ENCODE peak calls at places on chromosome 16, in four cellular contexts. E is mucosa of descending colon; H is tibial nerve; D is CD8-positive, alpha-beta T cell. G is an unnamed sample.
A peak's percentile ranks its signal among the peaks of the same experiment; 100 is the strongest.

GRCh38 chr16:374616-374926 is 4.2 kb upstream of the MRPL28 start:
- DNase-seq in D (no peak), H (no peak), E (no peak), G (no peak)

GRCh38 chr16:80467961-80468360 is 72.8 kb upstream of the DYNLRB2 start:
- DNase-seq in D (no peak), H (no peak), E (no peak), G (no peak)

GRCh38 chr16:67301080-67301757 is 21.9 kb downstream of the PLEKHG4 start:
- DNase-seq in E (peak; percentile 33), D (no peak), H (peak; percentile 60), G (no peak)

GRCh38 chr16:85018529-85019236 is 7.3 kb upstream of the ZDHHC7 start:
- DNase-seq in H (no peak), E (no peak), D (no peak), G (peak; percentile 56)

GRCh38 chr16:66608241-66609138 is 4.0 kb downstream of the CMTM3 start:
- DNase-seq in E (peak; percentile 94), H (peak; percentile 72), D (peak; percentile 84), G (peak; percentile 91)

GRCh38 chr16:11636172-11636721 is 32.0 kb upstream of the SNN start:
- DNase-seq in H (no peak), D (no peak), E (peak; percentile 72), G (peak; percentile 63)

GRCh38 chr16:4958510-4959111 is 481 bp downstream of the SEC14L5 start:
- DNase-seq in D (no peak), H (no peak), E (no peak), G (no peak)

GRCh38 chr16:89040861-89041570 is 52.6 kb upstream of the ACSF3 start:
- DNase-seq in D (no peak), H (no peak), E (no peak), G (no peak)

GRCh38 chr16:71562552-71562951 is 14.3 kb downstream of the TAT start:
- DNase-seq in D (no peak), E (no peak), H (no peak), G (no peak)

GRCh38 chr16:77499373-77500285 is 64.8 kb upstream of the ADAMTS18 start:
- DNase-seq in H (peak; percentile 15), D (no peak), E (peak; percentile 2), G (no peak)

GRCh38 chr16:78576941-78577340 is 477.5 kb downstream of the WWOX start:
- DNase-seq in H (no peak), D (no peak), E (no peak), G (no peak)

GRCh38 chr16:75477680-75478473 is 13.4 kb upstream of the TMEM170A start:
- DNase-seq in H (no peak), D (no peak), E (no peak), G (no peak)

GRCh38 chr16:67481561-67482259 is 753 bp upstream of the ATP6V0D1 start:
- DNase-seq in D (peak; percentile 45), H (no peak), E (peak; percentile 77), G (peak; percentile 57)

GRCh38 chr16:57366544-57367040 is 5.7 kb upstream of the CX3CL1 start:
- DNase-seq in D (no peak), H (no peak), E (no peak), G (no peak)

GRCh38 chr16:17213974-17214373 is 256.8 kb downstream of the XYLT1 start:
- DNase-seq in E (no peak), H (no peak), D (no peak), G (no peak)

GRCh38 chr16:17215306-17215705 is 255.5 kb downstream of the XYLT1 start:
- DNase-seq in D (no peak), E (no peak), H (no peak), G (no peak)

GRCh38 chr16:17213025-17213424 is 257.7 kb downstream of the XYLT1 start:
- DNase-seq in D (no peak), H (no peak), E (no peak), G (no peak)

GRCh38 chr16:17206712-17207111 is 264.0 kb downstream of the XYLT1 start:
- DNase-seq in H (no peak), D (no peak), E (no peak), G (no peak)

GRCh38 chr16:17211797-17212196 is 259.0 kb downstream of the XYLT1 start:
- DNase-seq in H (no peak), D (peak; percentile 38), E (peak; percentile 10), G (no peak)
- TF ChIP-seq CTCF in H (no peak), D (peak; percentile 48), E (no peak), G (no peak)

DNA sequence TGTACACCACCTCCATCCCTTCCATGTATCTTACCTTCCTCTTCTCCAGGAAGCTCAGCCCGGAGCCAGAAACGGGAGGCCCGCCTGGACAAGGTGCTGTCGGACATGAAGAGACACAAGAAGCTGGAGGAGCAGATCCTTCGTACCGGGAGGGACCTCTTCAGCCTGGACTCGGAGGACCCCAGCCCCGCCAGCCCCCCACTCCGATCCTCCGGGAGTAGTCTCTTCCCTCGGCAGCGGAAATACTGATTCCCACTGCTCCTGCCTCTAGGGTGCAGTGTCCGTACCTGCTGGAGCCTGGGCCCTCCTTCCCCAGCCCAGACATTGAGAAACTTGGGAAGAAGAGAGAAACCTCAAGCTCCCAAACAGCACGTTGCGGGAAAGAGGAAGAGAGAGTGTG is 756 bp upstream of the MVP start:
- DNase-seq in D (no peak), E (peak; percentile 68), H (no peak), G (no peak)
- TF ChIP-seq CTCF in D (no peak), E (peak; percentile 20), H (no peak), G (no peak)

GRCh38 chr16:2280461-2280860 is 12.5 kb upstream of the RNPS1 start:
- DNase-seq in H (no peak), E (no peak), D (no peak), G (no peak)

GRCh38 chr16:2276501-2277195 is 8.7 kb upstream of the RNPS1 start:
- DNase-seq in D (no peak), H (no peak), E (no peak), G (no peak)

GRCh38 chr16:2278956-2279800 is 11.3 kb upstream of the RNPS1 start:
- DNase-seq in H (no peak), D (no peak), E (no peak), G (no peak)

GRCh38 chr16:2277466-2278271 is 9.7 kb upstream of the RNPS1 start:
- DNase-seq in D (no peak), E (no peak), H (no peak), G (no peak)

DNA sequence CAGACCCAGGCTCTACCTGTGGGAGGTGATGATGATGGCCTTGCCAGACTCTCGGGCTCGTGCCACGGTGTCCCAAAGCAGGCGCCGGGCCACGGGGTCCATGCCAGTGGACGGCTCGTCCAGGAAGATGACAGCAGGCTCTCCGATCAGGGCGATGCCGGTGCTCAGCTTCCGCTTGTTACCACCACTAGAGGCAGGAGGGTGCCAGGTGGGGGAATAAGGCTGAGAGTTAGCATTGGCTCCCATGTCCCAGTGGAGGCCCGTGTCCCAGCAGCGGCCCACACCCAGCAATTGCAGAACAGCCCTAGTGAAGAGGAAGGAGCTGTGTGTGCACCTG is 10.3 kb upstream of the RNPS1 start:
- DNase-seq in D (no peak), E (no peak), H (no peak), G (no peak)
- TF ChIP-seq CTCF in D (no peak), E (no peak), H (no peak), G (no peak)

GRCh38 chr16:28596115-28596630 is 677 bp downstream of the SULT1A2 start:
- DNase-seq in D (no peak), E (no peak), H (no peak), G (no peak)
- TF ChIP-seq CTCF in D (no peak), E (no peak), H (no peak), G (no peak)

DNA sequence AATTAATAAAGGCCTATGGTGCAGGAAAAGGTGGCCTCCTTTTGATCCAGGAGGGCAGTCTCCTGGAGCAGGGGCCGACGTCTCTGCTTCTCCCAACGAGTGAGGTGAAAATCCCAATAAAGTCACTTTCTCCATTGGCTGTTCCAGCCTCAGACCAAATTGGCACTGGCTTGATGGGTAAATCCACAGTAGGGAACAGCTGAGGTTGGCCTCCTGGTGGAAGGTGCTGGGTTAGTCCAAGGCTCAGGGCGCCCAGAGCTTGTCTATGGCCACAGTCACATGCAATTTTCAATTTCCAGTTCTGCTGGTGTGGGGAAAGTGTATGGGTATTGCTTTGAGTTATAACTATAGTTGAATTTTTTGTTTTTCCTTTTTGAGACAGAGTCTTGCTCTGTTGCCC is 79.0 kb downstream of the NETO2 start:
- DNase-seq in D (no peak), E (no peak), H (no peak), G (no peak)
- TF ChIP-seq CTCF in D (no peak), E (no peak), H (no peak), G (no peak)

G was measured in lung.